ENCODE peak calls at places on chromosomes 5 and 9, in six cellular contexts. K is H7, O is aorta, U is GM23248, L is PC-3, W is GM06990. Y is an unnamed sample.
A peak's percentile ranks its signal among the peaks of the same experiment; 100 is the strongest.

GRCh38 chr5:170338933-170339779 is 41.6 kb upstream of the LCP2 start:
- DNase-seq in L (no peak), U (no peak), K (peak; percentile 51), O (no peak), W (peak; percentile 56), Y (no peak)

GRCh38 chr9:87567047-87567446 is 69.4 kb downstream of the DAPK1 start:
- DNase-seq in W (no peak), U (no peak), L (no peak), O (no peak), K (peak; percentile 43), Y (no peak)

GRCh38 chr9:127876026-127876763 is 1.3 kb downstream of the AK1 start:
- DNase-seq in K (no peak), O (no peak), W (no peak), U (no peak), L (no peak), Y (no peak)

GRCh38 chr9:9791621-9792020 is 821.2 kb downstream of the PTPRD start:
- DNase-seq in K (no peak), U (peak; percentile 8), W (no peak), L (peak; percentile 25), O (no peak), Y (no peak)

GRCh38 chr9:107994638-107995037 is 505.1 kb upstream of the KLF4 start:
- DNase-seq in K (no peak), L (no peak), U (no peak), O (no peak), W (no peak), Y (no peak)

GRCh38 chr9:27247756-27248155 is 49.2 kb downstream of the EQTN start:
- DNase-seq in L (peak; percentile 63), O (no peak), K (peak; percentile 62), U (peak; percentile 63), W (no peak), Y (peak; percentile 32)

GRCh38 chr5:13510616-13511015 is 433.9 kb downstream of the DNAH5 start:
- DNase-seq in W (no peak), O (no peak), U (no peak), L (peak; percentile 92), K (no peak), Y (no peak)

GRCh38 chr9:133598978-133599377 is 10.2 kb downstream of the FAM163B start:
- DNase-seq in K (no peak), U (no peak), L (no peak), O (no peak), W (no peak), Y (no peak)

GRCh38 chr9:132243156-132244074 is 81.6 kb downstream of the NTNG2 start:
- DNase-seq in U (peak; percentile 47), W (no peak), K (peak; percentile 69), O (peak; percentile 49), L (peak; percentile 37), Y (no peak)

GRCh38 chr9:127193483-127193882 is 71.0 kb upstream of the ANGPTL2 start:
- DNase-seq in O (peak; percentile 41), L (no peak), K (no peak), W (no peak), U (no peak), Y (no peak)

GRCh38 chr5:83433891-83434290 is 37.7 kb upstream of the VCAN start:
- DNase-seq in W (no peak), K (no peak), U (peak; percentile 47), O (no peak), L (peak; percentile 36), Y (no peak)

GRCh38 chr9:78769684-78770083 is 472.8 kb downstream of the PSAT1 start:
- DNase-seq in W (no peak), L (no peak), K (no peak), U (peak; percentile 61), O (no peak), Y (no peak)

GRCh38 chr9:135770771-135771170 is 68.8 kb downstream of the KCNT1 start:
- DNase-seq in O (no peak), K (peak; percentile 67), L (no peak), W (no peak), U (no peak), Y (no peak)

DNA sequence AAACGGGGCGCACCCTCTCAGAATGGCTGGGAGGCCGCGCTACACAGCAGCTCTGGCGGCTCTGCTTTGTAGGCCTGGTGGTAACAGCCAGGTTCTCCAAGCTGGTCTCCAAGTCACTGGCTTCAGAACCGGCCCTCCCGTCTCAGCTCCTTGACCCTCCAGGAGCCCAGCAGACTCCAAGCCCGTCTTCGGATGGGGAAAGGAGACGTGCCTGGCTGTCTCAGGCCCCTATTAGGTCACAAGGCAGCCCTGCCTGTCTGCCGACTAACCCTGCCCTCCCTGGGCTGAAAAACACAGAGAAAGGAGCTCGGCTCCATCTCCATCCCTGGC is 2.2 kb downstream of the ASB6 start:
- DNase-seq in U (no peak), O (no peak), K (no peak), W (no peak), L (no peak), Y (no peak)
- H3K36me3 ChIP-seq in U (peaks cover 24% of the 10 kb centered on the region), O (peaks cover 12% of the 10 kb centered on the region), K (peaks cover 25% of the 10 kb centered on the region), W (peaks cover 30% of the 10 kb centered on the region), L (no peaks in the 10 kb centered on the region), Y (peaks cover 40% of the 10 kb centered on the region)

DNA sequence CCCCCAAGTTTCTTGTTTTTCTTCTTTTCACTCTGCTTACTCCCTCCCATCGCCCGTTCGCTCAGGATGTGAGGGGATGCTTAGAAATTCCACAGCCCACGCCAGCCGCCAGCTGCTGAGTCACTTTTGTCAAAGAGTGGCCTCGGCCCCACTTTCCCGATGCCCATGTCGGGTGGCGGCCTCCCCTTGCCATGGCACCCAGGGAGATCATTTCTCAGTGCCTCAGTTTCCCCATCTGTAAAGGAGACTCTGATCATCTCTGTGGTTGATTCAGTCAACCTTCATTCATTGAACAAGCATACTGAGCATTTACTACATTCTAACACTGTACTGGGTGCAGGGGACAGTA is 362 bp upstream of the PDGFRB start:
- DNase-seq in K (no peak), U (no peak), W (no peak), L (no peak), O (no peak), Y (no peak)
- H3K4me3 ChIP-seq in K (peak overlapping the region; percentile 29), U (peak overlapping the region; percentile 96), W (peak overlapping the region; percentile 34), L (no peak overlapping the region), O (no peak overlapping the region), Y (peak overlapping the region; percentile 40)

DNA sequence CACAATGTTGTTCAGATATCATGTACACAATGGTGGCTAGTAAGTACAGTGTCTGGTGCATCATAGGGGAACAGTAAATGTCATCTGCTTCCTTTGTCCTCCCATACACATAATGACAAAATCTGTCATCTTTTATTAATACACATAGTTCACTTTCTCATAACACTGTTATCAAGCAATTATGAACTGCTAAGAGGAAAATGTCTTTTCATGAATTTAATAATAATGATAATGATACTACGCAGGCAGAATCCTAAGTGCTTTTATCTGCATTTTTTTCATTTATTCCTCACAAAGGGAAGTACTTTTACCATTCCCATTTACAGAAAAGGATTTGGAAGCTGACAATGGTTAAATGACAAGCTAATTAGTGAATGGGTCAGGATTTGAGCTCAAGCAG is 35.7 kb downstream of the DPYSL3 start:
- DNase-seq in L (no peak), K (no peak), W (no peak), O (no peak), U (no peak), Y (no peak)
- H3K27me3 ChIP-seq in L (no peaks in the 10 kb centered on the region), K (no peaks in the 10 kb centered on the region), W (no peaks in the 10 kb centered on the region), O (no peaks in the 10 kb centered on the region), U (no peaks in the 10 kb centered on the region), Y (no peaks in the 10 kb centered on the region)

DNA sequence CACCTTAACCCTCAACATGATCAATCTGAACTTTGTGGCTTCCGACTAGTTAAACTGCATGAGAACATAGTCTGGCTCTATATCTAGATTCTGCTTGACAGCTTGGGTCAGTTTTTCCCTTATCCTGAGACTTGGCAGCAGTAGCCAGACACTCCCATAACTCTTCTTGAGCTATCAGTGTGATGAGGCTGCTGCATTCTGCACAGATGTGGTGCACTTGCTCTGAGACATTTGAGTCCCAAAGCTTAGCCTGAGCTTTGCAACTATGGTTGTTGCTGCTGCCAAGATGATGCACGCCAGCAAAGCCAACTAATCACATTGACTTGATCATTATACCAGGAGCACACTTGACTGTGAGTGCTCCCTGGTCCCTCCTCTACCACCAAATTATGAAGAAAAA is 36.2 kb downstream of the MOCS2 start:
- DNase-seq in K (no peak), O (no peak), L (no peak), W (no peak), U (peak; percentile 46), Y (no peak)
- H3K36me3 ChIP-seq in K (no peaks in the 10 kb centered on the region), O (no peaks in the 10 kb centered on the region), L (peaks cover 86% of the 10 kb centered on the region), W (no peaks in the 10 kb centered on the region), U (peaks cover 40% of the 10 kb centered on the region), Y (peaks cover 6% of the 10 kb centered on the region)